ENCODE peak calls at places on chromosome 15, in five cellular contexts. A is HFF-Myc, Q is cardiac muscle cell, S is AG10803, C is GM23338. N is an unnamed sample.
A peak's percentile ranks its signal among the peaks of the same experiment; 100 is the strongest.

GRCh38 chr15:40968290-40969085 is 15.2 kb downstream of the CHAC1 start:
- DNase-seq in A (no peak), Q (no peak), S (no peak), C (peak; percentile 64), N (no peak)

GRCh38 chr15:40320931-40321371 is 2.5 kb upstream of the INAFM2 start:
- DNase-seq in C (peak; percentile 89), A (no peak), Q (peak; percentile 77), S (peak; percentile 68), N (peak; percentile 82)

GRCh38 chr15:45604321-45604720 is 17.1 kb downstream of the BLOC1S6 start:
- DNase-seq in Q (no peak), A (no peak), S (no peak), C (no peak), N (no peak)

GRCh38 chr15:99143655-99144610 is 39.1 kb downstream of the SYNM start:
- DNase-seq in A (no peak), Q (no peak), S (peak; percentile 88), C (no peak), N (peak; percentile 74)

GRCh38 chr15:31468911-31469800 is 142.5 kb downstream of the KLF13 start:
- DNase-seq in A (no peak), S (no peak), C (no peak), Q (no peak), N (no peak)

GRCh38 chr15:38085931-38086562 is 151.6 kb downstream of the TMCO5A start:
- DNase-seq in C (no peak), Q (no peak), A (no peak), S (peak; percentile 66), N (no peak)

GRCh38 chr15:70795311-70795665 is 31.9 kb upstream of the UACA start:
- DNase-seq in C (no peak), Q (no peak), S (peak; percentile 93), A (peak; percentile 97), N (peak; percentile 96)

GRCh38 chr15:70248116-70249025 is 150.7 kb upstream of the TLE3 start:
- DNase-seq in S (no peak), C (peak; percentile 76), Q (peak; percentile 45), A (no peak), N (no peak)

GRCh38 chr15:45868109-45868691 is 233.4 kb downstream of the SQOR start:
- DNase-seq in A (no peak), C (no peak), S (no peak), Q (no peak), N (no peak)

GRCh38 chr15:66846811-66847210 is 144.8 kb downstream of the SMAD6 start:
- DNase-seq in A (no peak), S (no peak), Q (no peak), C (no peak), N (no peak)

GRCh38 chr15:68379759-68380290 is 52.1 kb downstream of the ITGA11 start:
- DNase-seq in C (no peak), Q (no peak), A (no peak), S (no peak), N (peak; percentile 58)

GRCh38 chr15:31501536-31502157 is 175.0 kb downstream of the KLF13 start:
- DNase-seq in C (no peak), Q (no peak), A (no peak), S (no peak), N (no peak)

GRCh38 chr15:43204016-43204901 is 16.6 kb downstream of the EPB42 start:
- DNase-seq in C (peak; percentile 89), A (peak; percentile 47), Q (peak; percentile 64), S (peak; percentile 54), N (peak; percentile 80)

GRCh38 chr15:40445411-40446055 is 4.8 kb downstream of the BAHD1 start:
- DNase-seq in Q (no peak), A (no peak), S (peak; percentile 53), C (peak; percentile 42), N (peak; percentile 26)

GRCh38 chr15:88491158-88491557 is 23.6 kb downstream of the MRPS11 start:
- DNase-seq in C (peak; percentile 36), A (no peak), Q (no peak), S (no peak), N (no peak)

GRCh38 chr15:39583586-39584265 is 2.8 kb downstream of the THBS1 start:
- DNase-seq in C (peak; percentile 68), A (peak; percentile 25), Q (peak; percentile 38), S (peak; percentile 92), N (peak; percentile 84)

GRCh38 chr15:92809064-92809879 is 90.9 kb upstream of the CHD2 start:
- DNase-seq in Q (peak; percentile 97), S (peak; percentile 96), A (peak; percentile 86), C (peak; percentile 97), N (peak; percentile 99)

GRCh38 chr15:27399236-27399635 is 428.3 kb downstream of the GABRG3 start:
- DNase-seq in S (no peak), Q (no peak), A (no peak), C (no peak), N (no peak)

GRCh38 chr15:87741350-87741749 is 515.2 kb downstream of the NTRK3 start:
- DNase-seq in A (no peak), Q (no peak), S (no peak), C (no peak), N (no peak)

GRCh38 chr15:47717036-47717611 is at the start of gene SEMA6D:
- DNase-seq in A (peak; percentile 36), Q (peak; percentile 95), S (peak; percentile 70), C (peak; percentile 87), N (peak; percentile 64)
- H3K4me3 ChIP-seq in A (peak within 1 kb of the TSS; percentile 55), Q (peak within 1 kb of the TSS; percentile 83), S (peak within 1 kb of the TSS; percentile 70), C (peak within 1 kb of the TSS; percentile 80), N (peak within 1 kb of the TSS; percentile 61)

DNA sequence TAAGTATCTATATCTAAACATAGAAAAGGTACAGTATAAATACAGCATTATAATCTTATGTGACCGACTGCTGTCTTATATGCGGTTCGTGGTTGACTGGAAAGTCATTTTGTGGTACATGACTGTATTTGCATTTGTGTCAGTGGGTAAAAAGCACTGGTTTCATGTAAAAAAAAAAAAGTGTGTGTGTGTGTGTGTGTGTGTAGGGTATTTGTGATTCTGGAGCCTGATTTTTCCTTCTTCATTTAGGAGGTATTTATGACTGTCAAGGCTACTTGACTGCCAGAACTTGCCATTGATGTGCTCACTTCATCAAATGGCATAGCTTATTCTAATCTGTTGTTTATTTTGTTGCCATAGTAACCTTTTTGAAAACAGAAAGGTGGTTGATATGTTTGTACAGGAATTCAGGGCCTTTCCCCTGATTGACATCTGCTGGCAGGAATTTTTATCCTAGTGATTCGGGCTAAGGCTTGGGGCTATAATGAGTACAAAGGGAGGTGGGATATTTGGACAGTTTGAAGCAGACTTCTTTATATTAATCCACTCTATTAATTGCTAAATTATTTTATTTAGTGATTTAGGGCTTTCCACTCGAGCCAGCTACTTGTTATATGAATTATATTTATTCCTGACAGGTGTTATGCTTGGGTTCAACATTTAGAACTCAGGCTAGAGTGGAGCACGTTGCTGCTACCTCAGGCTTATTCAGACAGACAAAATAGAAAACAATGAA is 63.4 kb downstream of the AKAP13 start:
- DNase-seq in S (peak; percentile 33), Q (peak; percentile 61), C (peak; percentile 68), A (no peak), N (peak; percentile 47)
- TF ChIP-seq CTCF in S (no peak), Q (no peak), C (no peak), A (no peak), N (no peak)

GRCh38 chr15:32641517-32642059 is at the start of gene SCG5:
- DNase-seq in C (peak; percentile 96), A (no peak), S (no peak), Q (peak; percentile 61), N (peak; percentile 40)
- H3K4me3 ChIP-seq in C (peak within 1 kb of the TSS; percentile 60), A (no peak within 1 kb of the TSS), S (peak within 1 kb of the TSS; percentile 39), Q (peak within 1 kb of the TSS; percentile 25), N (peak within 1 kb of the TSS; percentile 41)

GRCh38 chr15:75785771-75786563 is 57.3 kb upstream of the UBE2Q2 start:
- DNase-seq in Q (peak; percentile 78), A (no peak), S (no peak), C (peak; percentile 75), N (peak; percentile 8)
- TF ChIP-seq CTCF in Q (no peak), A (no peak), S (no peak), C (peak; percentile 73), N (peak; percentile 19)

DNA sequence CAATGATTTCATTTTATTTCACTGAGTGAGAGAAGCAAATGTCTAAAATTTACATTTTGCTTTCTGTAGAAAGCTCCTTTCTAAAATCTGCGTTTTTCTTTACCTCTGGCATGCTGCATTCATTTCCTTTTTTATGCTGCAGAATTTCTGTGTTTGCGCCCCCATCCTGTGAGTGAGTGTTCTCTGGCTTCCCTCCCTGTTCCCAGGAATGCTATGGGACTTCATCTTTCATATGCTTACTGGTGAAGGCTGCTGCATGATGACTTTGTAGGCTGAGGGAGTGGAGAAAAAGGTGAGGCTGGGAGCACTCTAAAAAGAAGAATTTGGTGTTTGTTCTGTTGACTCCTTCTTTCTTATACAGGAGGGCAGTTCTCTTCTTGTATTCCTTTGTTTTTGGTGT is 7.7 kb upstream of the TMC3 start:
- DNase-seq in S (no peak), C (peak; percentile 52), A (no peak), Q (no peak), N (no peak)
- H3K4me3 ChIP-seq in S (no peak overlapping the region), C (no peak overlapping the region), A (no peak overlapping the region), Q (no peak overlapping the region), N (no peak overlapping the region)